ENCODE peak calls at places on chromosomes 4 and X, in ten cellular contexts. One of them, this sample, is unnamed. For H3K9me3, the result is how much of the 10 kb centered on the place peaks cover.

GRCh38 chrX:102599950-102600579 is 750 bp downstream of the ARMCX5 start:
- DNase-seq in colonic mucosa: no peak
- DNase-seq in transverse colon: no peak
- DNase-seq in fibroblast of lung: peak
- DNase-seq in WERI-Rb-1: no peak
- DNase-seq in AG04450: no peak
- DNase-seq in tibial nerve: no peak
- DNase-seq in neuronal stem cell: no peak
- DNase-seq in naive thymus-derived CD4-positive, alpha-beta T cell: no peak
- DNase-seq in HAP-1: no peak
- DNase-seq in this sample: no peak

GRCh38 chr4:113636877-113637276 is 124.7 kb downstream of the CAMK2D start:
- DNase-seq in HAP-1: no peak
- DNase-seq in AG04450: peak
- DNase-seq in WERI-Rb-1: no peak
- DNase-seq in colonic mucosa: no peak
- DNase-seq in tibial nerve: no peak
- DNase-seq in transverse colon: no peak
- DNase-seq in naive thymus-derived CD4-positive, alpha-beta T cell: peak
- DNase-seq in neuronal stem cell: no peak
- DNase-seq in fibroblast of lung: peak
- DNase-seq in this sample: peak

GRCh38 chrX:131727778-131728177 is 183.9 kb downstream of the OR13H1 start:
- DNase-seq in AG04450: no peak
- DNase-seq in WERI-Rb-1: no peak
- DNase-seq in HAP-1: no peak
- DNase-seq in colonic mucosa: no peak
- DNase-seq in fibroblast of lung: no peak
- DNase-seq in naive thymus-derived CD4-positive, alpha-beta T cell: no peak
- DNase-seq in transverse colon: no peak
- DNase-seq in neuronal stem cell: no peak
- DNase-seq in tibial nerve: no peak
- DNase-seq in this sample: no peak

GRCh38 chrX:134868766-134869495 is 121.9 kb upstream of the SMIM10 start:
- DNase-seq in neuronal stem cell: no peak
- DNase-seq in naive thymus-derived CD4-positive, alpha-beta T cell: no peak
- DNase-seq in fibroblast of lung: peak
- DNase-seq in AG04450: peak
- DNase-seq in tibial nerve: no peak
- DNase-seq in transverse colon: no peak
- DNase-seq in colonic mucosa: no peak
- DNase-seq in HAP-1: no peak
- DNase-seq in WERI-Rb-1: no peak
- DNase-seq in this sample: no peak

GRCh38 chrX:25650216-25650615 is 487.9 kb upstream of the MAGEB18 start:
- DNase-seq in WERI-Rb-1: no peak
- DNase-seq in HAP-1: no peak
- DNase-seq in tibial nerve: no peak
- DNase-seq in AG04450: no peak
- DNase-seq in colonic mucosa: no peak
- DNase-seq in fibroblast of lung: no peak
- DNase-seq in neuronal stem cell: no peak
- DNase-seq in naive thymus-derived CD4-positive, alpha-beta T cell: no peak
- DNase-seq in transverse colon: no peak
- DNase-seq in this sample: no peak

GRCh38 chr4:139015948-139016451 is 419 bp downstream of the NOCT start:
- DNase-seq in WERI-Rb-1: peak
- DNase-seq in neuronal stem cell: no peak
- DNase-seq in fibroblast of lung: peak
- DNase-seq in transverse colon: peak
- DNase-seq in colonic mucosa: peak
- DNase-seq in naive thymus-derived CD4-positive, alpha-beta T cell: no peak
- DNase-seq in AG04450: no peak
- DNase-seq in tibial nerve: no peak
- DNase-seq in HAP-1: peak
- DNase-seq in this sample: peak

GRCh38 chrX:10011991-10012390 is 44.8 kb downstream of the CLDN34 start:
- DNase-seq in AG04450: no peak
- DNase-seq in HAP-1: peak
- DNase-seq in tibial nerve: no peak
- DNase-seq in neuronal stem cell: no peak
- DNase-seq in fibroblast of lung: no peak
- DNase-seq in transverse colon: no peak
- DNase-seq in naive thymus-derived CD4-positive, alpha-beta T cell: no peak
- DNase-seq in colonic mucosa: no peak
- DNase-seq in WERI-Rb-1: no peak
- DNase-seq in this sample: no peak

GRCh38 chr4:8325284-8325973 is 55.9 kb downstream of the HTRA3 start:
- DNase-seq in tibial nerve: no peak
- DNase-seq in WERI-Rb-1: peak
- DNase-seq in transverse colon: no peak
- DNase-seq in naive thymus-derived CD4-positive, alpha-beta T cell: no peak
- DNase-seq in fibroblast of lung: no peak
- DNase-seq in AG04450: no peak
- DNase-seq in HAP-1: no peak
- DNase-seq in neuronal stem cell: no peak
- DNase-seq in colonic mucosa: no peak
- DNase-seq in this sample: no peak

GRCh38 chr4:176193126-176193525 is 2.3 kb downstream of the SPATA4 start:
- DNase-seq in tibial nerve: no peak
- DNase-seq in WERI-Rb-1: no peak
- DNase-seq in AG04450: no peak
- DNase-seq in transverse colon: no peak
- DNase-seq in naive thymus-derived CD4-positive, alpha-beta T cell: no peak
- DNase-seq in HAP-1: no peak
- DNase-seq in neuronal stem cell: no peak
- DNase-seq in colonic mucosa: no peak
- DNase-seq in fibroblast of lung: peak
- DNase-seq in this sample: no peak

GRCh38 chr4:181566490-181566889 is 676.7 kb upstream of the TENM3 start:
- DNase-seq in AG04450: peak
- DNase-seq in HAP-1: no peak
- DNase-seq in tibial nerve: no peak
- DNase-seq in fibroblast of lung: peak
- DNase-seq in WERI-Rb-1: no peak
- DNase-seq in colonic mucosa: no peak
- DNase-seq in transverse colon: no peak
- DNase-seq in naive thymus-derived CD4-positive, alpha-beta T cell: no peak
- DNase-seq in neuronal stem cell: no peak
- DNase-seq in this sample: no peak

GRCh38 chrX:32741910-32742309 is 469.4 kb downstream of the DMD start:
- DNase-seq in HAP-1: no peak
- DNase-seq in WERI-Rb-1: no peak
- DNase-seq in transverse colon: no peak
- DNase-seq in neuronal stem cell: no peak
- DNase-seq in colonic mucosa: no peak
- DNase-seq in tibial nerve: no peak
- DNase-seq in fibroblast of lung: no peak
- DNase-seq in naive thymus-derived CD4-positive, alpha-beta T cell: no peak
- DNase-seq in AG04450: no peak
- DNase-seq in this sample: no peak

GRCh38 chr4:112771-113170 is 11.5 kb upstream of the ZNF718 start:
- DNase-seq in naive thymus-derived CD4-positive, alpha-beta T cell: no peak
- DNase-seq in AG04450: no peak
- DNase-seq in tibial nerve: no peak
- DNase-seq in fibroblast of lung: no peak
- DNase-seq in neuronal stem cell: no peak
- DNase-seq in HAP-1: no peak
- DNase-seq in transverse colon: no peak
- DNase-seq in colonic mucosa: no peak
- DNase-seq in WERI-Rb-1: no peak
- DNase-seq in this sample: no peak
- H3K9me3 ChIP-seq in naive thymus-derived CD4-positive, alpha-beta T cell: under half
- H3K9me3 ChIP-seq in AG04450: under half
- H3K9me3 ChIP-seq in tibial nerve: under half
- H3K9me3 ChIP-seq in fibroblast of lung: under half
- H3K9me3 ChIP-seq in neuronal stem cell: under half
- H3K9me3 ChIP-seq in HAP-1: under half
- H3K9me3 ChIP-seq in transverse colon: under half
- H3K9me3 ChIP-seq in colonic mucosa: under half
- H3K9me3 ChIP-seq in WERI-Rb-1: under half
- H3K9me3 ChIP-seq in this sample: under half

GRCh38 chr4:18162453-18162852 is 140.9 kb upstream of the LCORL start:
- DNase-seq in naive thymus-derived CD4-positive, alpha-beta T cell: no peak
- DNase-seq in tibial nerve: no peak
- DNase-seq in AG04450: no peak
- DNase-seq in colonic mucosa: no peak
- DNase-seq in transverse colon: no peak
- DNase-seq in WERI-Rb-1: no peak
- DNase-seq in neuronal stem cell: no peak
- DNase-seq in HAP-1: no peak
- DNase-seq in fibroblast of lung: no peak
- DNase-seq in this sample: no peak

GRCh38 chr4:18171896-18172295 is 150.3 kb upstream of the LCORL start:
- DNase-seq in WERI-Rb-1: no peak
- DNase-seq in transverse colon: no peak
- DNase-seq in HAP-1: no peak
- DNase-seq in naive thymus-derived CD4-positive, alpha-beta T cell: no peak
- DNase-seq in colonic mucosa: no peak
- DNase-seq in neuronal stem cell: no peak
- DNase-seq in tibial nerve: no peak
- DNase-seq in fibroblast of lung: no peak
- DNase-seq in AG04450: no peak
- DNase-seq in this sample: no peak

GRCh38 chr4:18167831-18168230 is 146.3 kb upstream of the LCORL start:
- DNase-seq in HAP-1: no peak
- DNase-seq in transverse colon: no peak
- DNase-seq in AG04450: no peak
- DNase-seq in naive thymus-derived CD4-positive, alpha-beta T cell: no peak
- DNase-seq in neuronal stem cell: no peak
- DNase-seq in tibial nerve: no peak
- DNase-seq in fibroblast of lung: no peak
- DNase-seq in colonic mucosa: no peak
- DNase-seq in WERI-Rb-1: no peak
- DNase-seq in this sample: no peak

DNA sequence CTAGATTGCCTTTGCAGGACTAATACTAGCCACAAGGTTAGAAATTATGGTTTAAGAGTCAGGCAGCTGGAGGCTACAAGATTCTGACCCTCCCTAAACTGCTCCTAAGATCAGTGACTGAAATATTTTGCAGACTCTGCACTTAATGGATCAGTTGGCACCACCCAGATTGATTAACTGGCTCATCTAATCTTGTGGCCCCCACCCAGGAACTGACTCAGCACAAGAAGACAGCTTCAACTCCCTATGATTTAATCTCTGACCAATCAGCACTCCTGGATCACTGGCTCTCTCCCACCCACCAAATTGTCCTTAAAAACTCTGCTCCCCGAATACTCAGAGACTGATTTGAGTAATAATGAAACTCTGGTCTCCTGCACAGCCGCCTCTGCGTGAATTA is 145.4 kb upstream of the LCORL start:
- DNase-seq in colonic mucosa: no peak
- DNase-seq in tibial nerve: no peak
- DNase-seq in HAP-1: no peak
- DNase-seq in AG04450: no peak
- DNase-seq in fibroblast of lung: no peak
- DNase-seq in naive thymus-derived CD4-positive, alpha-beta T cell: no peak
- DNase-seq in transverse colon: no peak
- DNase-seq in neuronal stem cell: no peak
- DNase-seq in WERI-Rb-1: no peak
- DNase-seq in this sample: no peak
- H3K9me3 ChIP-seq in colonic mucosa: under half
- H3K9me3 ChIP-seq in tibial nerve: under half
- H3K9me3 ChIP-seq in HAP-1: under half
- H3K9me3 ChIP-seq in AG04450: under half
- H3K9me3 ChIP-seq in fibroblast of lung: under half
- H3K9me3 ChIP-seq in naive thymus-derived CD4-positive, alpha-beta T cell: under half
- H3K9me3 ChIP-seq in transverse colon: under half
- H3K9me3 ChIP-seq in neuronal stem cell: under half
- H3K9me3 ChIP-seq in WERI-Rb-1: under half
- H3K9me3 ChIP-seq in this sample: under half

GRCh38 chrX:67893931-67894330 is 350.1 kb downstream of the AR start:
- DNase-seq in naive thymus-derived CD4-positive, alpha-beta T cell: no peak
- DNase-seq in AG04450: no peak
- DNase-seq in transverse colon: no peak
- DNase-seq in neuronal stem cell: no peak
- DNase-seq in fibroblast of lung: no peak
- DNase-seq in HAP-1: no peak
- DNase-seq in tibial nerve: no peak
- DNase-seq in colonic mucosa: no peak
- DNase-seq in WERI-Rb-1: no peak
- DNase-seq in this sample: no peak
- H3K9me3 ChIP-seq in naive thymus-derived CD4-positive, alpha-beta T cell: under half
- H3K9me3 ChIP-seq in AG04450: under half
- H3K9me3 ChIP-seq in transverse colon: under half
- H3K9me3 ChIP-seq in neuronal stem cell: under half
- H3K9me3 ChIP-seq in fibroblast of lung: under half
- H3K9me3 ChIP-seq in HAP-1: under half
- H3K9me3 ChIP-seq in tibial nerve: under half
- H3K9me3 ChIP-seq in colonic mucosa: under half
- H3K9me3 ChIP-seq in WERI-Rb-1: under half
- H3K9me3 ChIP-seq in this sample: under half

DNA sequence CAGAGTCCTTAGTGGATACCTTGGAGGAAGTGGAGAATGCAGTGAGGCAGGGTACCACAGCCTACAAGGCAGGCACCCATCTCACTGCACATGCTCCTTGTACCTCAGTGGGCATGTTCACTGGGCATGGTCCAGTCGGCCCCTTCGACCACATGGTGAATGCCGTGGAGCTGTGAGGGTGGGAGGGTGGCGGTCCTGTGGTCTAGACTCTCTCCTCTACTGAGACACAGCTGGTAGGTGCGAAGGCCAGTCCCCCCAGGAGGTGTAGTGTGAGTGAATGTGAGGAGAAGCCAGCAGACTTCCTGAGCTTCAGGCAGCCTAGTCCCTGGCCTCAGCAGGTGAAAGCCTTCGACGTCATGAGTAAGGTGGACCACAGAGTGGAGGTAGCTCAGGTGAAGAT is 12.2 kb downstream of the XAGE2 start:
- DNase-seq in naive thymus-derived CD4-positive, alpha-beta T cell: no peak
- DNase-seq in tibial nerve: no peak
- DNase-seq in neuronal stem cell: no peak
- DNase-seq in transverse colon: no peak
- DNase-seq in HAP-1: no peak
- DNase-seq in colonic mucosa: no peak
- DNase-seq in fibroblast of lung: no peak
- DNase-seq in AG04450: no peak
- DNase-seq in WERI-Rb-1: no peak
- DNase-seq in this sample: no peak
- H3K9me3 ChIP-seq in naive thymus-derived CD4-positive, alpha-beta T cell: under half
- H3K9me3 ChIP-seq in tibial nerve: under half
- H3K9me3 ChIP-seq in neuronal stem cell: under half
- H3K9me3 ChIP-seq in transverse colon: under half
- H3K9me3 ChIP-seq in HAP-1: under half
- H3K9me3 ChIP-seq in colonic mucosa: under half
- H3K9me3 ChIP-seq in fibroblast of lung: under half
- H3K9me3 ChIP-seq in AG04450: under half
- H3K9me3 ChIP-seq in WERI-Rb-1: under half
- H3K9me3 ChIP-seq in this sample: under half

GRCh38 chr4:160110891-160111290 is 1008.0 kb downstream of the RAPGEF2 start:
- DNase-seq in transverse colon: no peak
- DNase-seq in HAP-1: no peak
- DNase-seq in WERI-Rb-1: no peak
- DNase-seq in tibial nerve: no peak
- DNase-seq in naive thymus-derived CD4-positive, alpha-beta T cell: no peak
- DNase-seq in colonic mucosa: no peak
- DNase-seq in AG04450: no peak
- DNase-seq in neuronal stem cell: no peak
- DNase-seq in fibroblast of lung: no peak
- DNase-seq in this sample: no peak
- H3K9me3 ChIP-seq in transverse colon: under half
- H3K9me3 ChIP-seq in HAP-1: under half
- H3K9me3 ChIP-seq in WERI-Rb-1: under half
- H3K9me3 ChIP-seq in tibial nerve: under half
- H3K9me3 ChIP-seq in naive thymus-derived CD4-positive, alpha-beta T cell: under half
- H3K9me3 ChIP-seq in colonic mucosa: under half
- H3K9me3 ChIP-seq in AG04450: under half
- H3K9me3 ChIP-seq in neuronal stem cell: under half
- H3K9me3 ChIP-seq in fibroblast of lung: under half
- H3K9me3 ChIP-seq in this sample: under half